ENCODE peak calls at places on chromosomes 16 and 17, in ten cellular contexts. One of them, this sample, is unnamed. For H3K4me1, the result is how much of the 10 kb centered on the place peaks cover.

GRCh38 chr17:38713456-38713855 is 8.4 kb downstream of the MLLT6 start:
- DNase-seq in tibial nerve: no peak
- DNase-seq in sigmoid colon: no peak
- DNase-seq in upper lobe of left lung: no peak
- DNase-seq in A549: no peak
- DNase-seq in suprapubic skin: no peak
- DNase-seq in H1: peak
- DNase-seq in esophagus muscularis mucosa: no peak
- DNase-seq in transverse colon: no peak
- DNase-seq in ovary: no peak
- DNase-seq in this sample: no peak

GRCh38 chr16:49739381-49739780 is 116.5 kb downstream of the ZNF423 start:
- DNase-seq in transverse colon: no peak
- DNase-seq in H1: peak
- DNase-seq in upper lobe of left lung: no peak
- DNase-seq in A549: peak
- DNase-seq in esophagus muscularis mucosa: no peak
- DNase-seq in ovary: no peak
- DNase-seq in sigmoid colon: no peak
- DNase-seq in suprapubic skin: no peak
- DNase-seq in tibial nerve: no peak
- DNase-seq in this sample: no peak

GRCh38 chr16:69917739-69918138 is 33.4 kb upstream of the CLEC18A start:
- DNase-seq in ovary: peak
- DNase-seq in tibial nerve: peak
- DNase-seq in upper lobe of left lung: no peak
- DNase-seq in sigmoid colon: peak
- DNase-seq in esophagus muscularis mucosa: no peak
- DNase-seq in A549: peak
- DNase-seq in transverse colon: no peak
- DNase-seq in suprapubic skin: no peak
- DNase-seq in H1: peak
- DNase-seq in this sample: no peak

GRCh38 chr17:59347975-59348391 is 16.5 kb downstream of the YPEL2 start:
- DNase-seq in H1: no peak
- DNase-seq in transverse colon: no peak
- DNase-seq in tibial nerve: no peak
- DNase-seq in sigmoid colon: no peak
- DNase-seq in suprapubic skin: no peak
- DNase-seq in ovary: no peak
- DNase-seq in esophagus muscularis mucosa: no peak
- DNase-seq in A549: no peak
- DNase-seq in upper lobe of left lung: peak
- DNase-seq in this sample: no peak

GRCh38 chr16:1502092-1503004 is 9.2 kb downstream of the TELO2 start:
- DNase-seq in sigmoid colon: no peak
- DNase-seq in transverse colon: no peak
- DNase-seq in A549: no peak
- DNase-seq in ovary: no peak
- DNase-seq in H1: no peak
- DNase-seq in upper lobe of left lung: no peak
- DNase-seq in tibial nerve: no peak
- DNase-seq in esophagus muscularis mucosa: no peak
- DNase-seq in suprapubic skin: no peak
- DNase-seq in this sample: no peak

GRCh38 chr17:72566671-72567484 is 446.1 kb downstream of the SOX9 start:
- DNase-seq in H1: no peak
- DNase-seq in sigmoid colon: no peak
- DNase-seq in suprapubic skin: no peak
- DNase-seq in ovary: no peak
- DNase-seq in tibial nerve: no peak
- DNase-seq in upper lobe of left lung: no peak
- DNase-seq in A549: no peak
- DNase-seq in esophagus muscularis mucosa: no peak
- DNase-seq in transverse colon: no peak
- DNase-seq in this sample: no peak

GRCh38 chr16:56121156-56121500 is 70.2 kb upstream of the GNAO1 start:
- DNase-seq in sigmoid colon: no peak
- DNase-seq in ovary: no peak
- DNase-seq in tibial nerve: no peak
- DNase-seq in upper lobe of left lung: no peak
- DNase-seq in transverse colon: no peak
- DNase-seq in H1: no peak
- DNase-seq in A549: no peak
- DNase-seq in suprapubic skin: no peak
- DNase-seq in esophagus muscularis mucosa: no peak
- DNase-seq in this sample: no peak

GRCh38 chr16:19831678-19832077 is 53.0 kb downstream of the GPRC5B start:
- DNase-seq in H1: no peak
- DNase-seq in A549: no peak
- DNase-seq in upper lobe of left lung: no peak
- DNase-seq in sigmoid colon: no peak
- DNase-seq in esophagus muscularis mucosa: no peak
- DNase-seq in ovary: no peak
- DNase-seq in suprapubic skin: no peak
- DNase-seq in tibial nerve: no peak
- DNase-seq in transverse colon: no peak
- DNase-seq in this sample: no peak

GRCh38 chr17:82241183-82241925 is 12.5 kb downstream of the SLC16A3 start:
- DNase-seq in sigmoid colon: peak
- DNase-seq in upper lobe of left lung: peak
- DNase-seq in A549: no peak
- DNase-seq in tibial nerve: peak
- DNase-seq in transverse colon: peak
- DNase-seq in H1: no peak
- DNase-seq in ovary: no peak
- DNase-seq in suprapubic skin: peak
- DNase-seq in esophagus muscularis mucosa: peak
- DNase-seq in this sample: peak

GRCh38 chr16:77277141-77277540 is 77.9 kb downstream of the SYCE1L start:
- DNase-seq in A549: no peak
- DNase-seq in suprapubic skin: no peak
- DNase-seq in H1: no peak
- DNase-seq in esophagus muscularis mucosa: no peak
- DNase-seq in ovary: no peak
- DNase-seq in upper lobe of left lung: no peak
- DNase-seq in sigmoid colon: no peak
- DNase-seq in transverse colon: no peak
- DNase-seq in tibial nerve: no peak
- DNase-seq in this sample: no peak

GRCh38 chr17:28346746-28347246 is 10.5 kb downstream of the POLDIP2 start:
- DNase-seq in A549: no peak
- DNase-seq in esophagus muscularis mucosa: no peak
- DNase-seq in tibial nerve: no peak
- DNase-seq in sigmoid colon: no peak
- DNase-seq in H1: no peak
- DNase-seq in ovary: peak
- DNase-seq in transverse colon: no peak
- DNase-seq in upper lobe of left lung: no peak
- DNase-seq in suprapubic skin: no peak
- DNase-seq in this sample: peak

GRCh38 chr17:68598074-68598473 is 3.1 kb downstream of the FAM20A start:
- DNase-seq in upper lobe of left lung: no peak
- DNase-seq in sigmoid colon: no peak
- DNase-seq in esophagus muscularis mucosa: peak
- DNase-seq in tibial nerve: no peak
- DNase-seq in H1: no peak
- DNase-seq in transverse colon: no peak
- DNase-seq in suprapubic skin: no peak
- DNase-seq in A549: no peak
- DNase-seq in ovary: no peak
- DNase-seq in this sample: no peak
- H3K4me1 ChIP-seq in upper lobe of left lung: under half
- H3K4me1 ChIP-seq in sigmoid colon: under half
- H3K4me1 ChIP-seq in esophagus muscularis mucosa: under half
- H3K4me1 ChIP-seq in tibial nerve: under half
- H3K4me1 ChIP-seq in H1: under half
- H3K4me1 ChIP-seq in transverse colon: under half
- H3K4me1 ChIP-seq in suprapubic skin: half or more
- H3K4me1 ChIP-seq in A549: under half
- H3K4me1 ChIP-seq in ovary: under half
- H3K4me1 ChIP-seq in this sample: under half

GRCh38 chr17:42571435-42572225 is 4.7 kb downstream of the MLX start:
- DNase-seq in A549: no peak
- DNase-seq in transverse colon: peak
- DNase-seq in upper lobe of left lung: peak
- DNase-seq in tibial nerve: no peak
- DNase-seq in sigmoid colon: no peak
- DNase-seq in esophagus muscularis mucosa: no peak
- DNase-seq in H1: no peak
- DNase-seq in ovary: no peak
- DNase-seq in suprapubic skin: no peak
- DNase-seq in this sample: peak
- TF ChIP-seq POLR2A in A549: no peak
- TF ChIP-seq POLR2A in transverse colon: no peak
- TF ChIP-seq POLR2A in upper lobe of left lung: no peak
- TF ChIP-seq POLR2A in tibial nerve: no peak
- TF ChIP-seq POLR2A in sigmoid colon: no peak
- TF ChIP-seq POLR2A in esophagus muscularis mucosa: no peak
- TF ChIP-seq POLR2A in H1: no peak
- TF ChIP-seq POLR2A in ovary: no peak
- TF ChIP-seq POLR2A in suprapubic skin: no peak
- TF ChIP-seq POLR2A in this sample: no peak

DNA sequence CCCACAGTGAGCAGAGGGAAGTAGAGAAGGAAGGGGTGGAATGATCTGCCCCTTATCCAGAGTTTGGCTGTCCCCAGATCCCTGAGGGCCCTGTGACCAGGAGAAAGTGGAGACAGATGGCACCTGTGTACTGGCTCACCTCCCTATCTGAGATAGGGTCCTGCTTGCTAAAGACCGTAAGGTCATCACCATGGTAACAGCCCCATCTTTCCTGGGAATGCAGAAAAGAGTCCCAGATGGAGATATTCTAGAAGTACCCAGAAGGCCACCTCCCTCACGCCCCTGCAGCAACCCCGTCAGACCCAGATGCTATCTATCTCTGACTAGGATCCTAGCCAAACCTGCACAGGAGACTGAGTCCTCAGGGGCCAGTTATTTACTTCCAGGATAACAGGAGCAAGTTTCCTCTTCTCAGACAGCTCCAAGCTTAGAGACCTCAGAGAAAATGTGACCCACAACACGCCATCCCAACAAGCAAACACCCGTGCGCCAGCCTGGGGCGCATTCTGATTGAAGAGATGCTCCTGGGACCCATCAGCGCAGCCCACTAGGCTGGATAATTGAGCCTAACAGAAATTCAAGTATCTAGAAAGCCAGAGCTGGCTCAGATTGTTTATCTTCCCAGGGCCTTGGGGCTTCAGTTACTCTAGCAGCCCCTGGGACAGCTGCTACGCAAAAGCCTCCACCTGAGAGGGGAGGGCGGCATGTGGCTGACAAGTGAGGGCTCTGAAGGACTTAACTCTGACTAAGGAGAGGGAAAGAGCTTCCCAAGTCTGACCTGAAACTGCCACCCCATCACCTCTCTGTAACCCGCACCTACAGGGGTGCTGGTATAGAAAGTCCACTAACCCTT is 1.9 kb downstream of the ORMDL3 start:
- DNase-seq in sigmoid colon: no peak
- DNase-seq in A549: no peak
- DNase-seq in transverse colon: no peak
- DNase-seq in suprapubic skin: no peak
- DNase-seq in esophagus muscularis mucosa: no peak
- DNase-seq in upper lobe of left lung: no peak
- DNase-seq in tibial nerve: no peak
- DNase-seq in ovary: no peak
- DNase-seq in H1: no peak
- DNase-seq in this sample: no peak
- TF ChIP-seq EP300 in sigmoid colon: no peak
- TF ChIP-seq EP300 in A549: no peak
- TF ChIP-seq EP300 in transverse colon: no peak
- TF ChIP-seq EP300 in suprapubic skin: no peak
- TF ChIP-seq EP300 in esophagus muscularis mucosa: no peak
- TF ChIP-seq EP300 in upper lobe of left lung: no peak
- TF ChIP-seq EP300 in tibial nerve: no peak
- TF ChIP-seq EP300 in ovary: no peak
- TF ChIP-seq EP300 in H1: no peak
- TF ChIP-seq EP300 in this sample: no peak

DNA sequence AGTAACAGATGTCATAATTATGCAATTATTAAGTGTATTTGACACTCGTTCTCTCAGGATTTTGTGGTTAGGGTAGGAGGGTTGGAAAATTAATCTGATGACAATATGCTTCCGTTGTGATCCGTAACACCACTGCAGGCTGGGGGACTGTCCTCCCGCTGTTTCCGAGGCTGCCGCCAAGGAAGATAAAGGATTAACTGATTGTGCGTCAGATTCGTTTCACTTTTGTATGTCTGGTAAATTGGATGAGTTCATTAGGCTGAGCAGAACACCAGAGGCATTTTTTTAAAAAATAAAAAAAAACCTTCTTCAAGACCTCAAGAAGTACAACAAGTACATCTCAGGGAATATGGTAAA is 486.7 kb upstream of the SALL1 start:
- DNase-seq in A549: no peak
- DNase-seq in sigmoid colon: no peak
- DNase-seq in esophagus muscularis mucosa: no peak
- DNase-seq in H1: no peak
- DNase-seq in ovary: no peak
- DNase-seq in upper lobe of left lung: no peak
- DNase-seq in suprapubic skin: no peak
- DNase-seq in transverse colon: no peak
- DNase-seq in tibial nerve: no peak
- DNase-seq in this sample: no peak
- H3K4me1 ChIP-seq in A549: under half
- H3K4me1 ChIP-seq in sigmoid colon: under half
- H3K4me1 ChIP-seq in esophagus muscularis mucosa: under half
- H3K4me1 ChIP-seq in H1: under half
- H3K4me1 ChIP-seq in ovary: under half
- H3K4me1 ChIP-seq in upper lobe of left lung: under half
- H3K4me1 ChIP-seq in suprapubic skin: under half
- H3K4me1 ChIP-seq in transverse colon: under half
- H3K4me1 ChIP-seq in tibial nerve: under half
- H3K4me1 ChIP-seq in this sample: under half

GRCh38 chr17:62630365-62631085 is 3.1 kb downstream of the MRC2 start:
- DNase-seq in sigmoid colon: peak
- DNase-seq in H1: no peak
- DNase-seq in esophagus muscularis mucosa: no peak
- DNase-seq in suprapubic skin: no peak
- DNase-seq in transverse colon: no peak
- DNase-seq in tibial nerve: no peak
- DNase-seq in ovary: no peak
- DNase-seq in upper lobe of left lung: no peak
- DNase-seq in A549: no peak
- DNase-seq in this sample: no peak
- TF ChIP-seq POLR2A in sigmoid colon: no peak
- TF ChIP-seq POLR2A in H1: no peak
- TF ChIP-seq POLR2A in esophagus muscularis mucosa: no peak
- TF ChIP-seq POLR2A in suprapubic skin: no peak
- TF ChIP-seq POLR2A in transverse colon: no peak
- TF ChIP-seq POLR2A in tibial nerve: no peak
- TF ChIP-seq POLR2A in ovary: no peak
- TF ChIP-seq POLR2A in upper lobe of left lung: no peak
- TF ChIP-seq POLR2A in A549: no peak
- TF ChIP-seq POLR2A in this sample: no peak

GRCh38 chr16:85285681-85286065 is 173.4 kb upstream of the CIBAR2 start:
- DNase-seq in H1: no peak
- DNase-seq in tibial nerve: no peak
- DNase-seq in transverse colon: no peak
- DNase-seq in ovary: no peak
- DNase-seq in upper lobe of left lung: no peak
- DNase-seq in esophagus muscularis mucosa: no peak
- DNase-seq in A549: no peak
- DNase-seq in suprapubic skin: no peak
- DNase-seq in sigmoid colon: no peak
- DNase-seq in this sample: no peak
- TF ChIP-seq EP300 in H1: no peak
- TF ChIP-seq EP300 in tibial nerve: no peak
- TF ChIP-seq EP300 in transverse colon: no peak
- TF ChIP-seq EP300 in ovary: no peak
- TF ChIP-seq EP300 in upper lobe of left lung: no peak
- TF ChIP-seq EP300 in esophagus muscularis mucosa: no peak
- TF ChIP-seq EP300 in A549: no peak
- TF ChIP-seq EP300 in suprapubic skin: no peak
- TF ChIP-seq EP300 in sigmoid colon: no peak
- TF ChIP-seq EP300 in this sample: no peak